ENCODE peak calls at places on chromosomes 5 and 9, in four cellular contexts. D is foreskin keratinocyte, V is neuronal stem cell, H is tibial artery. B is an unnamed sample.
A peak's percentile ranks its signal among the peaks of the same experiment; 100 is the strongest.

GRCh38 chr5:157366741-157367684 is 93.0 kb upstream of the NIPAL4 start:
- DNase-seq in H (peak; percentile 46), V (no peak), D (no peak), B (peak; percentile 69)

GRCh38 chr9:116574027-116574679 is 113.0 kb upstream of the TRIM32 start:
- DNase-seq in H (no peak), V (no peak), D (no peak), B (peak; percentile 50)

GRCh38 chr5:37803487-37803886 is 36.4 kb downstream of the GDNF start:
- DNase-seq in V (no peak), H (no peak), D (no peak), B (no peak)

GRCh38 chr5:138330813-138331448 is 673 bp downstream of the CDC25C start:
- DNase-seq in V (no peak), D (no peak), H (no peak), B (no peak)

GRCh38 chr5:17412760-17413671 is 85.0 kb upstream of the TAF11L2 start:
- DNase-seq in D (no peak), V (no peak), H (no peak), B (no peak)

GRCh38 chr5:33336911-33337620 is 103.7 kb upstream of the TARS1 start:
- DNase-seq in H (no peak), V (no peak), D (peak; percentile 84), B (peak; percentile 60)

GRCh38 chr5:179294131-179294780 is 51.0 kb downstream of the ADAMTS2 start:
- DNase-seq in V (no peak), H (no peak), D (no peak), B (no peak)

GRCh38 chr5:36982146-36982545 is 105.6 kb downstream of the NIPBL start:
- DNase-seq in D (peak; percentile 49), H (no peak), V (no peak), B (no peak)

GRCh38 chr5:126610616-126611015 is 9.9 kb downstream of the PHAX start:
- DNase-seq in D (no peak), V (no peak), H (no peak), B (no peak)

GRCh38 chr9:19901586-19901985 is 112.7 kb upstream of the SLC24A2 start:
- DNase-seq in D (no peak), H (no peak), V (no peak), B (no peak)

GRCh38 chr5:2865856-2866546 is 114.5 kb upstream of the IRX2 start:
- DNase-seq in V (no peak), D (no peak), H (no peak), B (no peak)

GRCh38 chr9:131668439-131669233 is 71.2 kb downstream of the RAPGEF1 start:
- DNase-seq in H (no peak), D (no peak), V (no peak), B (no peak)

GRCh38 chr5:130289132-130290088 is 385.1 kb downstream of the CHSY3 start:
- DNase-seq in H (no peak), D (peak; percentile 90), V (no peak), B (peak; percentile 24)

GRCh38 chr9:135010921-135011320 is 76.5 kb upstream of the OLFM1 start:
- DNase-seq in H (no peak), V (no peak), D (no peak), B (peak; percentile 29)

GRCh38 chr5:16856531-16856930 is 79.6 kb downstream of the MYO10 start:
- DNase-seq in H (no peak), V (no peak), D (peak; percentile 92), B (no peak)

GRCh38 chr9:134722120-134722701 is 80.6 kb downstream of the COL5A1 start:
- DNase-seq in V (no peak), H (no peak), D (no peak), B (no peak)

GRCh38 chr9:96467784-96468183 is 17.8 kb downstream of the HABP4 start:
- DNase-seq in D (no peak), V (no peak), H (no peak), B (no peak)

GRCh38 chr9:85640425-85640824 is 101.3 kb downstream of the AGTPBP1 start:
- DNase-seq in V (no peak), H (no peak), D (no peak), B (no peak)

GRCh38 chr5:151585970-151586369 is 5.2 kb downstream of the FAT2 start:
- DNase-seq in V (no peak), H (no peak), D (peak; percentile 75), B (no peak)

GRCh38 chr5:177966009-177966838 is 29.8 kb downstream of the PROP1 start:
- DNase-seq in V (no peak), D (no peak), H (no peak), B (no peak)

GRCh38 chr9:135960328-135961276 is 571 bp downstream of the UBAC1 start:
- DNase-seq in D (no peak), V (no peak), H (no peak), B (peak; percentile 70)

GRCh38 chr9:36327903-36328302 is 69.7 kb upstream of the GNE start:
- DNase-seq in D (no peak), H (no peak), V (no peak), B (peak; percentile 45)

GRCh38 chr5:128304121-128304520 is 220.6 kb downstream of the SLC12A2 start:
- DNase-seq in V (no peak), H (no peak), D (peak; percentile 58), B (peak; percentile 76)

GRCh38 chr9:27586200-27586599 is 12.9 kb upstream of the C9orf72 start:
- DNase-seq in H (no peak), D (no peak), V (no peak), B (no peak)

GRCh38 chr5:80185095-80185494 is 70.8 kb downstream of the SERINC5 start:
- DNase-seq in V (no peak), H (no peak), D (no peak), B (no peak)

GRCh38 chr9:81849631-81850259 is 78.5 kb upstream of the SPATA31D4 start:
- DNase-seq in V (no peak), H (no peak), D (no peak), B (no peak)

GRCh38 chr5:59542841-59543825 is 350.4 kb downstream of the PDE4D start:
- DNase-seq in H (peak; percentile 63), D (no peak), V (no peak), B (no peak)

GRCh38 chr5:112935675-112936074 is 13.6 kb upstream of the REEP5 start:
- DNase-seq in H (no peak), V (no peak), D (no peak), B (no peak)

GRCh38 chr9:2299843-2300205 is 284.7 kb downstream of the SMARCA2 start:
- DNase-seq in V (no peak), H (no peak), D (no peak), B (peak; percentile 13)

GRCh38 chr9:36091028-36091953 is 45.2 kb upstream of the GLIPR2 start:
- DNase-seq in V (no peak), D (no peak), H (no peak), B (peak; percentile 25)

GRCh38 chr9:126384926-126385325 is 58.3 kb downstream of the MVB12B start:
- DNase-seq in V (no peak), H (no peak), D (no peak), B (no peak)

GRCh38 chr9:16342621-16343020 is 527.8 kb downstream of the BNC2 start:
- DNase-seq in V (no peak), D (no peak), H (peak; percentile 11), B (no peak)

GRCh38 chr5:143271431-143271830 is 132.1 kb downstream of the NR3C1 start:
- DNase-seq in H (no peak), D (no peak), V (no peak), B (no peak)
- H3K4me1 ChIP-seq in H (no peaks in the 10 kb centered on the region), D (no peaks in the 10 kb centered on the region), V (no peaks in the 10 kb centered on the region), B (no peaks in the 10 kb centered on the region)

GRCh38 chr5:171969288-171969880 is 37.1 kb downstream of the FBXW11 start:
- DNase-seq in V (no peak), H (no peak), D (no peak), B (no peak)

GRCh38 chr5:171966270-171966669 is 40.2 kb downstream of the FBXW11 start:
- DNase-seq in H (no peak), D (no peak), V (no peak), B (no peak)

GRCh38 chr5:171965740-171966139 is 40.7 kb downstream of the FBXW11 start:
- DNase-seq in H (no peak), V (no peak), D (no peak), B (no peak)

GRCh38 chr5:171966964-171967363 is 39.5 kb downstream of the FBXW11 start:
- DNase-seq in V (no peak), H (no peak), D (no peak), B (no peak)

GRCh38 chr5:171968512-171968911 is 37.9 kb downstream of the FBXW11 start:
- DNase-seq in V (no peak), H (no peak), D (no peak), B (no peak)
- H3K4me1 ChIP-seq in V (peaks cover 8% of the 10 kb centered on the region), H (peaks cover 30% of the 10 kb centered on the region), D (peaks cover 5% of the 10 kb centered on the region), B (peaks cover 17% of the 10 kb centered on the region)

GRCh38 chr5:145945620-145946111 is 9.3 kb downstream of the SH3RF2 start:
- DNase-seq in V (no peak), H (no peak), D (no peak), B (no peak)
- H3K4me1 ChIP-seq in V (no peaks in the 10 kb centered on the region), H (peaks cover 4% of the 10 kb centered on the region), D (peaks cover 61% of the 10 kb centered on the region), B (peaks cover 38% of the 10 kb centered on the region)

DNA sequence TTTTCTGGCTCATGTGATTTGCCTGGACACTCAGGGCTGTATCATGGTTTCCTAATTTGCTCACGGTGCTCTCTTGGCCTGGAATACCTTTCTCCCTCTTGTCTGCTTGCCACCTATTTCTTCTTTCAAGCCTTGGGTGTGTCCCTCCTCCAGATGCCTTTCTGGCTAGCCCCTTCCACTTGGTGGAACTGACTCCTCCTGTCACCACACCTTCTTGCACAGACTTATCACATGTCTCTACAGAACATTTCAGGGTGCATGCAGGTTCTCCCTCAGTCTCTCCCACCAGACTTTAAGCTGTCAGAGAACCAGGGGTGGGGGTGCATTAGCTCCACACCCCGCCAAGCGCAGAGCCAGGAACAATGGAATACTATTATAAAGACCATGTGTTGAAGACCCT is 1.9 kb downstream of the TBC1D2 start:
- DNase-seq in D (no peak), V (no peak), H (no peak), B (no peak)
- H3K4me1 ChIP-seq in D (peaks cover 26% of the 10 kb centered on the region), V (peaks cover 12% of the 10 kb centered on the region), H (peaks cover 20% of the 10 kb centered on the region), B (no peaks in the 10 kb centered on the region)

DNA sequence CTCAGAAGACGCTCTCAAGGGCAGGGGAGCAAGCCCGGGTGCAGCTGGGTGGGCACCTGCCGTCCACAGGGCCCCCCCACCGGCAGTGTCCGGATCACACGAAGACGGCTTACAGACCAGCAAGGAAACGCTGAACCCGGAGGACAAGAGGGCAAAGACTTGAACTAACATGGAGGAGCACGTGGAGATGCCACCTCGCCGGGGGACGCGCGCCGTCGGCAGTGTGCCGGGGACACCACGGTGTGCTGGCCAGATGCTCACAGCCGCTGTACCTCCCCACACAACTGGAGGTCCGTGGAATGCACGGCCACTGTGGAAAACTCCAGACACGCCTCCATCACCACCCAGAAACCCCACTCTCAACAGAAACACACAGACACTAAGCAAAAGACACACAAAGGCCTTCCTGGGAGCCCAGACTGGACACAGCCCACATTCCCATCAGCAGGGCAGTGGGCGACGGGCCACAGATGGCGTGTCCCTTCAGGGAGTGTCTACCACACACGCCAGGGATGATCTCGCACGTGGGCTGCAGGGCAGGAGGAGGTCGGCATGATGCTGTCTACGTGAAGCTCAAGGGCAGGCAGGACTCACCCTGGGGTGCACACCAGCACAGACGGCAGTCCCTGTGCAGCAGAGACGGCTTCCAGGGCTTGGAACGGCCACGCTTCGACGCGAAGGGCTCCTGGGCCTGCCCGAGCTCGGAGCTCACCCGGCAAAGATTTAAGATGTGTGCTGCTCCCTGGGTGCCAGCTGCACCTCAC is 8.6 kb upstream of the SLC12A7 start:
- DNase-seq in D (no peak), H (no peak), V (no peak), B (no peak)
- H3K4me1 ChIP-seq in D (no peaks in the 10 kb centered on the region), H (peaks cover 13% of the 10 kb centered on the region), V (no peaks in the 10 kb centered on the region), B (peaks cover 37% of the 10 kb centered on the region)

DNA sequence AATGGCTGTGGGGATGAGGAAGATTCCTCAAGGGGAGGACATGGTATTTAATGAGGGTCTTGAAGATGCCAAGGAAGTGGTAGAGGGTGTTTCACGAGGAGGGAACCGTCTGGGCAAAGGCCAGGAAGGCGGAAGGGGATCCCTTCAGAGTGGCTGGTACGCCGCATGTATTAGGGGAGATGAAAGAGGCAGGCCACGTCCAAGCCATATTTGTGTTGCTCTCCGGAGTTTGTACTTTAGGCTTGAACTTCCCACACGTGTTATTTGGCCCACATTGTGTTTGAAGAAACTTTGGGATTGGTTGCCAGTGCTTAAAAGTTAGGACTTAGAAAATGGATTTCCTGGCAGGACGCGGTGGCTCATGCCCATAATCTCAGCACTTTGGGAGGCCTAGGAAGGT is 1.2 kb downstream of the FXN start:
- DNase-seq in D (no peak), V (no peak), H (no peak), B (no peak)
- H3K4me1 ChIP-seq in D (peaks cover 5% of the 10 kb centered on the region), V (no peaks in the 10 kb centered on the region), H (peaks cover 11% of the 10 kb centered on the region), B (no peaks in the 10 kb centered on the region)

B was measured in cardiac muscle cell.